ENCODE peak calls at places on chromosomes 11 and 22, in ten cellular contexts. B, I, Q, U, M, A, C, X, V and T are unnamed samples.

GRCh38 chr22:49007013-49007653 is 820.5 kb downstream of the BRD1 start:
- DNase-seq in B (no peak), I (no peak), Q (no peak), U (no peak), M (no peak), A (no peak), C (no peak), X (no peak), V (no peak), T (no peak)

GRCh38 chr11:112113539-112114457 is 27.1 kb downstream of the SDHD start:
- DNase-seq in B (no peak), I (peak), Q (peak), U (no peak), M (no peak), A (no peak), C (peak), X (peak), V (peak), T (peak)

GRCh38 chr11:123194308-123195181 is 503 bp downstream of the CLMP start:
- DNase-seq in B (no peak), I (peak), Q (peak), U (peak), M (peak), A (no peak), C (peak), X (peak), V (peak), T (no peak)

GRCh38 chr11:11988099-11988651 is 20.3 kb downstream of the DKK3 start:
- DNase-seq in B (no peak), I (no peak), Q (peak), U (no peak), M (no peak), A (no peak), C (no peak), X (no peak), V (peak), T (no peak)

GRCh38 chr11:72238040-72238450 is 5.9 kb downstream of the PHOX2A start:
- DNase-seq in B (no peak), I (peak), Q (no peak), U (peak), M (peak), A (no peak), C (peak), X (peak), V (peak), T (peak)

GRCh38 chr11:66136752-66137123 is 66.7 kb downstream of the PACS1 start:
- DNase-seq in B (no peak), I (no peak), Q (peak), U (no peak), M (no peak), A (peak), C (no peak), X (peak), V (peak), T (no peak)

GRCh38 chr11:65612691-65613090 is 1.3 kb downstream of the MAP3K11 start:
- DNase-seq in B (no peak), I (no peak), Q (no peak), U (no peak), M (no peak), A (no peak), C (no peak), X (no peak), V (no peak), T (no peak)

GRCh38 chr11:117643606-117644300 is 153.3 kb downstream of the DSCAML1 start:
- DNase-seq in B (no peak), I (no peak), Q (no peak), U (no peak), M (no peak), A (no peak), C (peak), X (no peak), V (no peak), T (no peak)

GRCh38 chr11:12008790-12009616 is 577 bp upstream of the DKK3 start:
- DNase-seq in B (no peak), I (no peak), Q (peak), U (no peak), M (peak), A (no peak), C (peak), X (peak), V (peak), T (peak)

GRCh38 chr22:38792833-38793232 is 1.1 kb downstream of the DNAL4 start:
- DNase-seq in B (no peak), I (no peak), Q (peak), U (no peak), M (no peak), A (no peak), C (no peak), X (no peak), V (peak), T (no peak)

GRCh38 chr11:71286701-71287643 is 34.6 kb upstream of the SHANK2 start:
- DNase-seq in B (no peak), I (no peak), Q (peak), U (no peak), M (no peak), A (no peak), C (no peak), X (peak), V (peak), T (no peak)

GRCh38 chr11:4683020-4683419 is 14.6 kb downstream of the OR51E2 start:
- DNase-seq in B (no peak), I (no peak), Q (no peak), U (no peak), M (no peak), A (no peak), C (no peak), X (no peak), V (peak), T (no peak)

GRCh38 chr11:9601041-9601875 is 27.8 kb downstream of the WEE1 start:
- DNase-seq in B (no peak), I (no peak), Q (peak), U (peak), M (no peak), A (peak), C (no peak), X (no peak), V (peak), T (no peak)

GRCh38 chr11:78857688-78858087 is 283.0 kb upstream of the NARS2 start:
- DNase-seq in B (no peak), I (no peak), Q (no peak), U (no peak), M (no peak), A (no peak), C (no peak), X (no peak), V (peak), T (no peak)

GRCh38 chr11:2898366-2899079 is 12.9 kb upstream of the CDKN1C start:
- DNase-seq in B (no peak), I (no peak), Q (peak), U (peak), M (no peak), A (peak), C (no peak), X (peak), V (peak), T (no peak)

GRCh38 chr11:104946907-104947306 is 21.5 kb downstream of the CASP4 start:
- DNase-seq in B (no peak), I (peak), Q (peak), U (no peak), M (no peak), A (no peak), C (no peak), X (peak), V (peak), T (peak)

GRCh38 chr22:48758905-48759875 is 1068.5 kb downstream of the BRD1 start:
- DNase-seq in B (no peak), I (no peak), Q (no peak), U (no peak), M (peak), A (no peak), C (no peak), X (no peak), V (no peak), T (no peak)

GRCh38 chr11:117071344-117071787 is 26.9 kb downstream of the SIK3 start:
- DNase-seq in B (no peak), I (peak), Q (peak), U (no peak), M (no peak), A (no peak), C (no peak), X (no peak), V (no peak), T (no peak)